ENCODE peak calls at places on chromosomes 13 and 19, in four cellular contexts. A, U, T and R are unnamed samples.

GRCh38 chr13:41550239-41550638 is 92.9 kb downstream of the RGCC start:
- DNase-seq in A (no peak), U (no peak), T (no peak), R (no peak)

GRCh38 chr19:305240-306150 is 14.3 kb upstream of the PLPP2 start:
- DNase-seq in A (peak), U (no peak), T (no peak), R (no peak)

GRCh38 chr13:45501175-45501526 is 36.4 kb downstream of the COG3 start:
- DNase-seq in A (no peak), U (no peak), T (no peak), R (no peak)

GRCh38 chr13:76754414-76754813 is 131.8 kb downstream of the KCTD12 start:
- DNase-seq in A (no peak), U (no peak), T (no peak), R (peak)

GRCh38 chr19:30178721-30179402 is 193.3 kb upstream of the ZNF536 start:
- DNase-seq in A (no peak), U (no peak), T (no peak), R (no peak)

GRCh38 chr19:48615145-48616040 is 517 bp upstream of the FAM83E start:
- DNase-seq in A (no peak), U (no peak), T (no peak), R (no peak)

GRCh38 chr19:18208098-18208951 is 4.5 kb upstream of the RAB3A start:
- DNase-seq in A (peak), U (no peak), T (no peak), R (peak)

GRCh38 chr19:37855098-37855497 is 51.3 kb downstream of the WDR87 start:
- DNase-seq in A (no peak), U (no peak), T (no peak), R (peak)

GRCh38 chr19:42078538-42079275 is 2.7 kb downstream of the ZNF574 start:
- DNase-seq in A (no peak), U (no peak), T (no peak), R (no peak)

GRCh38 chr19:35509018-35509652 is 4.3 kb downstream of the DMKN start:
- DNase-seq in A (peak), U (peak), T (no peak), R (no peak)

GRCh38 chr13:104837756-104838155 is 1697.7 kb downstream of the EFNB2 start:
- DNase-seq in A (no peak), U (no peak), T (no peak), R (no peak)

GRCh38 chr19:22783651-22784050 is 300 bp downstream of the ZNF99 start:
- DNase-seq in A (no peak), U (no peak), T (no peak), R (no peak)

GRCh38 chr19:19217110-19217509 is 5.4 kb downstream of the NCAN start:
- DNase-seq in A (peak), U (peak), T (no peak), R (no peak)

GRCh38 chr13:83450586-83450985 is 431.7 kb downstream of the SLITRK1 start:
- DNase-seq in A (no peak), U (no peak), T (no peak), R (no peak)

GRCh38 chr19:6971366-6971765 is 49.9 kb downstream of the MBD3L2B start:
- DNase-seq in A (no peak), U (no peak), T (no peak), R (no peak)

GRCh38 chr13:110089815-110090214 is 217.1 kb downstream of the COL4A1 start:
- DNase-seq in A (no peak), U (no peak), T (no peak), R (no peak)

GRCh38 chr19:58346961-58347929 is 6.0 kb downstream of the A1BG start:
- DNase-seq in A (peak), U (no peak), T (no peak), R (peak)

GRCh38 chr13:63972328-63972727 is 2556.7 kb upstream of the PCDH20 start:
- DNase-seq in A (no peak), U (no peak), T (no peak), R (peak)

GRCh38 chr19:23698711-23699520 is 11.9 kb upstream of the ZNF675 start:
- DNase-seq in A (peak), U (no peak), T (no peak), R (no peak)

GRCh38 chr13:90084684-90085290 is 1262.7 kb upstream of the MIR17HG start:
- DNase-seq in A (no peak), U (no peak), T (no peak), R (no peak)

GRCh38 chr19:19068659-19069509 is 5.1 kb downstream of the SLC25A42 start:
- DNase-seq in A (no peak), U (no peak), T (no peak), R (no peak)

GRCh38 chr13:22915442-22916082 is 265.2 kb upstream of the SGCG start:
- DNase-seq in A (peak), U (no peak), T (peak), R (peak)

GRCh38 chr19:5147971-5148793 is 179.3 kb downstream of the KDM4B start:
- DNase-seq in A (no peak), U (no peak), T (no peak), R (no peak)

GRCh38 chr19:963401-964022 is 20.6 kb upstream of the WDR18 start:
- DNase-seq in A (no peak), U (no peak), T (no peak), R (no peak)

GRCh38 chr13:32427852-32428580 is at the start of gene N4BP2L1:
- DNase-seq in A (no peak), U (peak), T (no peak), R (peak)

GRCh38 chr13:30905932-30906383 is at the start of gene MEDAG:
- DNase-seq in A (no peak), U (no peak), T (no peak), R (peak)

GRCh38 chr19:30293051-30293785 is 79.0 kb upstream of the ZNF536 start:
- DNase-seq in A (no peak), U (no peak), T (no peak), R (no peak)

GRCh38 chr13:23463631-23464030 is 30.1 kb upstream of the SACS start:
- DNase-seq in A (no peak), U (no peak), T (no peak), R (no peak)

GRCh38 chr19:39864118-39864517 is 17.9 kb upstream of the FBL start:
- DNase-seq in A (no peak), U (no peak), T (no peak), R (no peak)

GRCh38 chr13:52644108-52644507 is 1.9 kb downstream of the HNRNPA1L2 start:
- DNase-seq in A (no peak), U (no peak), T (no peak), R (no peak)

GRCh38 chr19:15397236-15397635 is 17.6 kb upstream of the AKAP8 start:
- DNase-seq in A (no peak), U (no peak), T (no peak), R (no peak)

GRCh38 chr13:64855506-64855905 is 2374.6 kb downstream of the PCDH9 start:
- DNase-seq in A (no peak), U (no peak), T (no peak), R (peak)

DNA sequence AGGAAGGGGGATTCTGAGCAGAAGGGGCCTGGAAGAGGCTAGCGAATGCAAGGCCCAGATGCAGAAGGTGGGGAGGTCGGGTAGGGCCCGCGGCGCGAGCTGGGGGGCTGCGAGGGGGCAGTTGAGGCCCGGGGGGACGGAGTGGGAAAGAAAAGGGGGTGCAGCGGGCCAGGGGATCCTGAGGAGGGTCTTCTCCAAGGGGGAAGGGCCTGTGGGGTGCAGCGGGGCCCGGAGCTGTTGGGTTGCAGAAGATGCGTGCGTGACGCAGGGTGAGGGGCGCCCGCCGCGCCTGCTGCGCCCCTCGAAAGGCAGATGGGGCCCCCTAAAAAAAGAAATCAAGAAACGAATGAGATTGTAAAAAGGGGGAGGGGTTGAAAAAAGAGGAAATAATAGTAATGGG is 313 bp downstream of the ZNF541 start:
- DNase-seq in A (no peak), U (no peak), T (no peak), R (no peak)
- H3K4me3 ChIP-seq in A (no peak), U (no peak), T (no peak), R (no peak)

GRCh38 chr19:45547211-45547770 is 37.3 kb downstream of the OPA3 start:
- DNase-seq in A (no peak), U (no peak), T (no peak), R (no peak)
- H3K9ac ChIP-seq in A (peak), U (peak), T (no peak), R (no peak)

GRCh38 chr19:43820098-43820860 is 6.8 kb upstream of the ZNF283 start:
- DNase-seq in A (no peak), U (no peak), T (peak), R (peak)
- TF ChIP-seq JUN in A (no peak), U (no peak), T (no peak), R (no peak)

GRCh38 chr13:112709825-112710783 is 20.3 kb downstream of the ATP11A start:
- DNase-seq in A (no peak), U (no peak), T (no peak), R (peak)

GRCh38 chr13:112712451-112712881 is 22.6 kb downstream of the ATP11A start:
- DNase-seq in A (no peak), U (no peak), T (no peak), R (no peak)

GRCh38 chr13:112711528-112712265 is 21.9 kb downstream of the ATP11A start:
- DNase-seq in A (peak), U (peak), T (peak), R (peak)

GRCh38 chr13:112708560-112709240 is 18.9 kb downstream of the ATP11A start:
- DNase-seq in A (peak), U (no peak), T (no peak), R (no peak)

DNA sequence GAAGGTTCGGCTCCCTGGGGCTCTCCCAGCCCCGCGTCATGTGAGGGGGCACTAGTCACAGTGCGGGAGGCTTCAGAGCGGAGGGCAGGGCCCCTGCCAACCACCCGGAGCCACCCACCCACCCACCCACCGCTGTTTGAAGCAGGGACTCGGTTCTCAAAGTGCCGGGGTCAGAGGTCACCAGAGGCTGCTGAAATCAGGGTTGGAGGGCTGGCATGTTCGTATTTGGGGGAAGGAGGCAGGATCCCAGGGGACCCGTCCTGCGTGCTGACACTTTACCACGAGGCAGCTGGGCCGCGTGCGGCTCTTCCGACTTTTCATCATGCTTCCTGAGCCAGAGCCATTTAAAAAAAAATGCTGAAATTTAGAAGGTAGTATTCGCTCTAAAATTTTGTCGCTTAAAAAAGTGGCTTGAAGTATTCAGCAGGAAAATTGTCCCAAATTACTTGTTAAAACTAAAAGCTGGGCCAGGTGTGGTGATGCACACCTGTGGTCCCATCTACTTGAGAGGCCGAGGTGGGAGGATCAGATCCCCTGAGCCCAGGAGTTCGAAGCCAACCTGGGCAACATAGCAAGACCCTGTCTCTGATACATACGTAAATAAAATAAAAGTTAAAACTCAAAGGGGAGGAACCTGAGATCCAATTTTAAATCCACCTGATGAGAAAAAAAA is 21.2 kb downstream of the ATP11A start:
- DNase-seq in A (no peak), U (no peak), T (no peak), R (no peak)
- H3K4me3 ChIP-seq in A (peak), U (no peak), T (no peak), R (peak)